ENCODE peak calls at places on chromosomes 2 and 18, in six cellular contexts. I is astrocyte of the spinal cord; Q is small intestine; L is stimulated activated CD4-positive, alpha-beta T cell treated with anti-CD3 and anti-CD28 coated beads, Interleukin-4, amount 100 ng/mL, for 24 hours; K is 8988T; M is NCI-H774. H is an unnamed sample.

GRCh38 chr2:236317938-236318396 is 53.8 kb upstream of the ASB18 start:
- DNase-seq in Q (peak; percentile 75), M (no peak), L (no peak), K (no peak), I (no peak), H (peak; percentile 72)

GRCh38 chr2:61090386-61090921 is 24.8 kb downstream of the SANBR start:
- DNase-seq in Q (no peak), I (no peak), M (no peak), L (no peak), K (no peak), H (no peak)

GRCh38 chr2:173997269-173997668 is 32.1 kb upstream of the SP3 start:
- DNase-seq in Q (no peak), K (no peak), L (no peak), M (no peak), I (no peak), H (no peak)

GRCh38 chr18:9866627-9867453 is 18.9 kb upstream of the TXNDC2 start:
- DNase-seq in K (no peak), I (no peak), M (no peak), Q (no peak), L (no peak), H (no peak)

GRCh38 chr18:41871229-41872000 is 83.6 kb upstream of the PIK3C3 start:
- DNase-seq in Q (no peak), K (no peak), L (no peak), M (no peak), I (no peak), H (no peak)

GRCh38 chr2:214341636-214342035 is 69.2 kb upstream of the VWC2L start:
- DNase-seq in I (no peak), K (no peak), Q (no peak), L (no peak), M (no peak), H (no peak)

GRCh38 chr2:161217597-161218185 is 57.5 kb downstream of the TANK start:
- DNase-seq in K (no peak), I (no peak), M (no peak), L (no peak), Q (no peak), H (no peak)

GRCh38 chr2:137194111-137194510 is 428.8 kb downstream of the THSD7B start:
- DNase-seq in Q (no peak), M (no peak), L (no peak), I (no peak), K (no peak), H (no peak)

GRCh38 chr2:162591403-162592083 is 247.0 kb downstream of the KCNH7 start:
- DNase-seq in L (no peak), M (no peak), K (no peak), Q (no peak), I (no peak), H (no peak)

GRCh38 chr18:3498705-3499451 is 48.9 kb downstream of the TGIF1 start:
- DNase-seq in K (peak; percentile 60), I (peak; percentile 43), L (no peak), M (no peak), Q (no peak), H (no peak)

GRCh38 chr2:144605232-144605631 is 85.3 kb upstream of the ZEB2 start:
- DNase-seq in L (no peak), K (no peak), Q (no peak), M (no peak), I (no peak), H (no peak)

GRCh38 chr18:69490813-69491212 is 90.1 kb downstream of the DOK6 start:
- DNase-seq in I (peak; percentile 49), L (no peak), Q (no peak), M (no peak), K (no peak), H (no peak)

GRCh38 chr2:149023091-149023490 is 15.4 kb upstream of the LYPD6B start:
- DNase-seq in M (no peak), L (no peak), Q (no peak), I (no peak), K (no peak), H (no peak)

GRCh38 chr2:69143726-69144360 is 130.9 kb downstream of the ANTXR1 start:
- DNase-seq in K (peak; percentile 49), I (no peak), M (no peak), L (no peak), Q (no peak), H (no peak)

GRCh38 chr18:77078671-77079070 is 53.9 kb downstream of the MBP start:
- DNase-seq in I (no peak), Q (no peak), L (no peak), K (no peak), M (no peak), H (no peak)

GRCh38 chr18:35776481-35776880 is 194.9 kb downstream of the GALNT1 start:
- DNase-seq in M (no peak), I (no peak), Q (no peak), L (no peak), K (no peak), H (no peak)

GRCh38 chr2:86066915-86067314 is 38.8 kb downstream of the POLR1A start:
- DNase-seq in Q (no peak), I (no peak), K (no peak), L (no peak), M (no peak), H (no peak)

GRCh38 chr18:73461780-73462059 is 593.9 kb upstream of the NETO1 start:
- DNase-seq in M (no peak), K (no peak), I (peak; percentile 48), L (no peak), Q (no peak), H (no peak)

GRCh38 chr2:103656558-103656957 is 894.7 kb downstream of the TMEM182 start:
- DNase-seq in L (no peak), K (no peak), I (no peak), M (no peak), Q (no peak), H (no peak)

GRCh38 chr18:43805646-43806194 is 528.4 kb upstream of the SYT4 start:
- DNase-seq in M (no peak), K (no peak), Q (no peak), L (no peak), I (peak; percentile 69), H (peak; percentile 39)

GRCh38 chr2:166000401-166000800 is 46.8 kb upstream of the TTC21B start:
- DNase-seq in L (no peak), I (no peak), K (no peak), M (no peak), Q (no peak), H (no peak)

GRCh38 chr2:19068206-19068605 is 290.2 kb downstream of the OSR1 start:
- DNase-seq in L (no peak), M (no peak), I (no peak), Q (no peak), K (no peak), H (no peak)

GRCh38 chr2:119689218-119689617 is 10.2 kb downstream of the TMEM177 start:
- DNase-seq in M (no peak), K (no peak), I (no peak), L (no peak), Q (no peak), H (no peak)

GRCh38 chr2:26864226-26864625 is 16.3 kb downstream of the DPYSL5 start:
- DNase-seq in I (no peak), K (no peak), L (no peak), M (no peak), Q (no peak), H (no peak)

GRCh38 chr2:229342376-229342775 is 71.3 kb upstream of the PID1 start:
- DNase-seq in K (no peak), I (peak; percentile 29), L (no peak), M (no peak), Q (peak; percentile 11), H (peak; percentile 21)

GRCh38 chr2:227326783-227327182 is 1.7 kb downstream of the MFF start:
- DNase-seq in I (no peak), K (no peak), Q (no peak), L (no peak), M (no peak), H (no peak)

GRCh38 chr18:76709659-76710645 is 112.4 kb upstream of the ZNF236 start:
- DNase-seq in M (peak; percentile 35), I (peak; percentile 72), Q (peak; percentile 53), L (peak; percentile 63), K (no peak), H (peak; percentile 35)

GRCh38 chr2:212929116-212929515 is 222.3 kb downstream of the IKZF2 start:
- DNase-seq in Q (no peak), K (no peak), I (no peak), L (no peak), M (no peak), H (no peak)

GRCh38 chr2:180722551-180723239 is 257.7 kb upstream of the UBE2E3 start:
- DNase-seq in M (no peak), Q (no peak), K (no peak), L (no peak), I (peak; percentile 68), H (no peak)

GRCh38 chr18:60232541-60232940 is 140.0 kb downstream of the MC4R start:
- DNase-seq in M (no peak), I (peak; percentile 44), L (no peak), K (no peak), Q (peak; percentile 68), H (no peak)

GRCh38 chr2:97713296-97714083 is at the start of gene ZAP70:
- DNase-seq in K (no peak), L (peak; percentile 60), M (no peak), I (no peak), Q (peak; percentile 38), H (no peak)

GRCh38 chr2:9288233-9288632 is 81.6 kb downstream of the ASAP2 start:
- DNase-seq in Q (no peak), M (no peak), I (peak; percentile 97), K (no peak), L (no peak), H (no peak)